ENCODE peak calls at places on chromosomes 13 and 19, in five cellular contexts. Q is RCC 7860, L is SJSA1, I is amygdala, H is HT1080. P is an unnamed sample.

GRCh38 chr13:78326608-78327007 is 276.7 kb downstream of the POU4F1 start:
- DNase-seq in L (no peak), H (peak), I (no peak), Q (no peak), P (no peak)

GRCh38 chr13:41222259-41222852 is 28.0 kb upstream of the KBTBD7 start:
- DNase-seq in I (no peak), L (peak), Q (peak), H (peak), P (peak)

GRCh38 chr19:372306-372890 is 27.8 kb upstream of the MIER2 start:
- DNase-seq in L (no peak), H (no peak), Q (no peak), I (no peak), P (no peak)

GRCh38 chr19:35856546-35857149 is at the start of gene KIRREL2:
- DNase-seq in Q (no peak), H (no peak), I (no peak), L (no peak), P (no peak)

GRCh38 chr13:20272104-20272503 is 40.0 kb upstream of the GJB6 start:
- DNase-seq in Q (no peak), L (no peak), H (no peak), I (no peak), P (no peak)

GRCh38 chr13:50529154-50529882 is 314.2 kb downstream of the DLEU7 start:
- DNase-seq in L (peak), I (no peak), Q (peak), H (peak), P (no peak)

GRCh38 chr19:29299416-29300380 is 86.7 kb upstream of the UQCRFS1 start:
- DNase-seq in Q (no peak), I (no peak), H (no peak), L (no peak), P (no peak)

GRCh38 chr19:2497186-2497585 is 21.3 kb downstream of the GADD45B start:
- DNase-seq in Q (no peak), I (no peak), H (no peak), L (no peak), P (no peak)

GRCh38 chr13:112324121-112324520 is 52.0 kb upstream of the SPACA7 start:
- DNase-seq in L (no peak), Q (no peak), I (no peak), H (no peak), P (no peak)

GRCh38 chr13:113976711-113977684 is 3.1 kb upstream of the C13orf46 start:
- DNase-seq in I (no peak), H (peak), Q (peak), L (peak), P (no peak)

GRCh38 chr19:37983916-37984315 is 76.9 kb downstream of the SIPA1L3 start:
- DNase-seq in Q (no peak), H (no peak), I (no peak), L (no peak), P (no peak)

GRCh38 chr13:73849292-73849691 is 284.9 kb downstream of the KLF12 start:
- DNase-seq in H (peak), Q (no peak), I (no peak), L (peak), P (no peak)

GRCh38 chr13:79673310-79673992 is 192.5 kb downstream of the NDFIP2 start:
- DNase-seq in Q (no peak), I (no peak), L (no peak), H (no peak), P (no peak)

GRCh38 chr19:3554254-3555083 is 2.9 kb downstream of the MFSD12 start:
- DNase-seq in Q (no peak), L (no peak), I (no peak), H (no peak), P (no peak)

GRCh38 chr19:54461201-54462071 is 2.1 kb downstream of the LENG9 start:
- DNase-seq in H (no peak), L (no peak), I (no peak), Q (no peak), P (no peak)

GRCh38 chr13:34749046-34749445 is 193.0 kb upstream of the NBEA start:
- DNase-seq in H (no peak), L (no peak), I (no peak), Q (no peak), P (no peak)

GRCh38 chr19:13089139-13089856 is 13.4 kb downstream of the LYL1 start:
- DNase-seq in I (no peak), L (no peak), H (no peak), Q (no peak), P (no peak)

GRCh38 chr13:33543631-33544030 is 258.1 kb upstream of the STARD13 start:
- DNase-seq in L (no peak), I (no peak), H (no peak), Q (no peak), P (no peak)